ENCODE peak calls at places on chromosome 11, in seven cellular contexts. One of them, this sample, is unnamed.

GRCh38 chr11:33227578-33228261 is 29.5 kb upstream of the HIPK3 start:
- DNase-seq in myocyte: peak; percentile 14
- DNase-seq in GM23248: peak; percentile 65
- DNase-seq in stimulated activated CD8-positive, alpha-beta memory T cell treated with anti-CD3 and anti-CD28 coated beads, Interleukin-4, amount 100 ng/mL, for 48 hours: no peak
- DNase-seq in KBM-7: peak; percentile 53
- DNase-seq in esophagus squamous epithelium: no peak
- DNase-seq in transverse colon: no peak
- DNase-seq in this sample: no peak

GRCh38 chr11:40722179-40722795 is 737.2 kb downstream of the LRRC4C start:
- DNase-seq in myocyte: no peak
- DNase-seq in GM23248: no peak
- DNase-seq in stimulated activated CD8-positive, alpha-beta memory T cell treated with anti-CD3 and anti-CD28 coated beads, Interleukin-4, amount 100 ng/mL, for 48 hours: no peak
- DNase-seq in KBM-7: peak; percentile 3
- DNase-seq in esophagus squamous epithelium: no peak
- DNase-seq in transverse colon: no peak
- DNase-seq in this sample: no peak

GRCh38 chr11:30786392-30787120 is 200.4 kb upstream of the MPPED2 start:
- DNase-seq in myocyte: peak; percentile 49
- DNase-seq in GM23248: peak; percentile 5
- DNase-seq in stimulated activated CD8-positive, alpha-beta memory T cell treated with anti-CD3 and anti-CD28 coated beads, Interleukin-4, amount 100 ng/mL, for 48 hours: no peak
- DNase-seq in KBM-7: no peak
- DNase-seq in esophagus squamous epithelium: no peak
- DNase-seq in transverse colon: no peak
- DNase-seq in this sample: no peak

GRCh38 chr11:65551572-65552398 is 6.4 kb downstream of the LTBP3 start:
- DNase-seq in myocyte: peak; percentile 61
- DNase-seq in GM23248: peak; percentile 41
- DNase-seq in stimulated activated CD8-positive, alpha-beta memory T cell treated with anti-CD3 and anti-CD28 coated beads, Interleukin-4, amount 100 ng/mL, for 48 hours: peak; percentile 77
- DNase-seq in KBM-7: peak; percentile 61
- DNase-seq in esophagus squamous epithelium: no peak
- DNase-seq in transverse colon: peak; percentile 90
- DNase-seq in this sample: no peak

GRCh38 chr11:77244277-77245014 is 57.0 kb downstream of the GDPD4 start:
- DNase-seq in myocyte: peak; percentile 45
- DNase-seq in GM23248: peak; percentile 81
- DNase-seq in stimulated activated CD8-positive, alpha-beta memory T cell treated with anti-CD3 and anti-CD28 coated beads, Interleukin-4, amount 100 ng/mL, for 48 hours: no peak
- DNase-seq in KBM-7: no peak
- DNase-seq in esophagus squamous epithelium: no peak
- DNase-seq in transverse colon: no peak
- DNase-seq in this sample: no peak

GRCh38 chr11:71913716-71914115 is 14.7 kb downstream of the XNDC1N start:
- DNase-seq in myocyte: peak; percentile 47
- DNase-seq in GM23248: peak; percentile 34
- DNase-seq in stimulated activated CD8-positive, alpha-beta memory T cell treated with anti-CD3 and anti-CD28 coated beads, Interleukin-4, amount 100 ng/mL, for 48 hours: no peak
- DNase-seq in KBM-7: no peak
- DNase-seq in esophagus squamous epithelium: no peak
- DNase-seq in transverse colon: no peak
- DNase-seq in this sample: no peak

GRCh38 chr11:130390071-130390758 is 38.2 kb downstream of the ADAMTS8 start:
- DNase-seq in myocyte: peak; percentile 49
- DNase-seq in GM23248: peak; percentile 85
- DNase-seq in stimulated activated CD8-positive, alpha-beta memory T cell treated with anti-CD3 and anti-CD28 coated beads, Interleukin-4, amount 100 ng/mL, for 48 hours: no peak
- DNase-seq in KBM-7: peak; percentile 26
- DNase-seq in esophagus squamous epithelium: no peak
- DNase-seq in transverse colon: no peak
- DNase-seq in this sample: no peak

GRCh38 chr11:107921997-107922396 is 6.3 kb upstream of the RAB39A start:
- DNase-seq in myocyte: no peak
- DNase-seq in GM23248: no peak
- DNase-seq in stimulated activated CD8-positive, alpha-beta memory T cell treated with anti-CD3 and anti-CD28 coated beads, Interleukin-4, amount 100 ng/mL, for 48 hours: no peak
- DNase-seq in KBM-7: no peak
- DNase-seq in esophagus squamous epithelium: no peak
- DNase-seq in transverse colon: no peak
- DNase-seq in this sample: no peak

GRCh38 chr11:14095882-14096281 is 133.4 kb downstream of the SPON1 start:
- DNase-seq in myocyte: no peak
- DNase-seq in GM23248: peak; percentile 63
- DNase-seq in stimulated activated CD8-positive, alpha-beta memory T cell treated with anti-CD3 and anti-CD28 coated beads, Interleukin-4, amount 100 ng/mL, for 48 hours: no peak
- DNase-seq in KBM-7: no peak
- DNase-seq in esophagus squamous epithelium: no peak
- DNase-seq in transverse colon: no peak
- DNase-seq in this sample: no peak

GRCh38 chr11:59137190-59137589 is 5.5 kb upstream of the FAM111A start:
- DNase-seq in myocyte: no peak
- DNase-seq in GM23248: no peak
- DNase-seq in stimulated activated CD8-positive, alpha-beta memory T cell treated with anti-CD3 and anti-CD28 coated beads, Interleukin-4, amount 100 ng/mL, for 48 hours: no peak
- DNase-seq in KBM-7: no peak
- DNase-seq in esophagus squamous epithelium: no peak
- DNase-seq in transverse colon: no peak
- DNase-seq in this sample: no peak

GRCh38 chr11:10397226-10397987 is 57.7 kb upstream of the AMPD3 start:
- DNase-seq in myocyte: peak; percentile 67
- DNase-seq in GM23248: no peak
- DNase-seq in stimulated activated CD8-positive, alpha-beta memory T cell treated with anti-CD3 and anti-CD28 coated beads, Interleukin-4, amount 100 ng/mL, for 48 hours: no peak
- DNase-seq in KBM-7: no peak
- DNase-seq in esophagus squamous epithelium: no peak
- DNase-seq in transverse colon: no peak
- DNase-seq in this sample: no peak

GRCh38 chr11:14894657-14895598 is 2.9 kb upstream of the CYP2R1 start:
- DNase-seq in myocyte: no peak
- DNase-seq in GM23248: peak; percentile 48
- DNase-seq in stimulated activated CD8-positive, alpha-beta memory T cell treated with anti-CD3 and anti-CD28 coated beads, Interleukin-4, amount 100 ng/mL, for 48 hours: no peak
- DNase-seq in KBM-7: peak; percentile 83
- DNase-seq in esophagus squamous epithelium: no peak
- DNase-seq in transverse colon: peak; percentile 38
- DNase-seq in this sample: peak; percentile 46

GRCh38 chr11:32297629-32298028 is 137.7 kb downstream of the WT1 start:
- DNase-seq in myocyte: peak; percentile 49
- DNase-seq in GM23248: peak; percentile 67
- DNase-seq in stimulated activated CD8-positive, alpha-beta memory T cell treated with anti-CD3 and anti-CD28 coated beads, Interleukin-4, amount 100 ng/mL, for 48 hours: no peak
- DNase-seq in KBM-7: peak; percentile 53
- DNase-seq in esophagus squamous epithelium: no peak
- DNase-seq in transverse colon: no peak
- DNase-seq in this sample: no peak

GRCh38 chr11:118109231-118109630 is 22.5 kb upstream of the SMIM35 start:
- DNase-seq in myocyte: no peak
- DNase-seq in GM23248: peak; percentile 58
- DNase-seq in stimulated activated CD8-positive, alpha-beta memory T cell treated with anti-CD3 and anti-CD28 coated beads, Interleukin-4, amount 100 ng/mL, for 48 hours: no peak
- DNase-seq in KBM-7: no peak
- DNase-seq in esophagus squamous epithelium: no peak
- DNase-seq in transverse colon: no peak
- DNase-seq in this sample: no peak

GRCh38 chr11:81725691-81726090 is 1008.0 kb downstream of the FAM181B start:
- DNase-seq in myocyte: no peak
- DNase-seq in GM23248: peak; percentile 5
- DNase-seq in stimulated activated CD8-positive, alpha-beta memory T cell treated with anti-CD3 and anti-CD28 coated beads, Interleukin-4, amount 100 ng/mL, for 48 hours: no peak
- DNase-seq in KBM-7: no peak
- DNase-seq in esophagus squamous epithelium: no peak
- DNase-seq in transverse colon: no peak
- DNase-seq in this sample: no peak

GRCh38 chr11:131998020-131998419 is 627.6 kb downstream of the NTM start:
- DNase-seq in myocyte: no peak
- DNase-seq in GM23248: no peak
- DNase-seq in stimulated activated CD8-positive, alpha-beta memory T cell treated with anti-CD3 and anti-CD28 coated beads, Interleukin-4, amount 100 ng/mL, for 48 hours: no peak
- DNase-seq in KBM-7: no peak
- DNase-seq in esophagus squamous epithelium: no peak
- DNase-seq in transverse colon: peak; percentile 20
- DNase-seq in this sample: no peak

GRCh38 chr11:45021001-45021400 is 70.3 kb upstream of the TP53I11 start:
- DNase-seq in myocyte: no peak
- DNase-seq in GM23248: no peak
- DNase-seq in stimulated activated CD8-positive, alpha-beta memory T cell treated with anti-CD3 and anti-CD28 coated beads, Interleukin-4, amount 100 ng/mL, for 48 hours: no peak
- DNase-seq in KBM-7: peak; percentile 16
- DNase-seq in esophagus squamous epithelium: no peak
- DNase-seq in transverse colon: no peak
- DNase-seq in this sample: no peak

GRCh38 chr11:41018224-41018623 is 441.2 kb downstream of the LRRC4C start:
- DNase-seq in myocyte: no peak
- DNase-seq in GM23248: no peak
- DNase-seq in stimulated activated CD8-positive, alpha-beta memory T cell treated with anti-CD3 and anti-CD28 coated beads, Interleukin-4, amount 100 ng/mL, for 48 hours: no peak
- DNase-seq in KBM-7: no peak
- DNase-seq in esophagus squamous epithelium: no peak
- DNase-seq in transverse colon: no peak
- DNase-seq in this sample: no peak

GRCh38 chr11:97883086-97883485 is 1137.7 kb upstream of the CNTN5 start:
- DNase-seq in myocyte: no peak
- DNase-seq in GM23248: no peak
- DNase-seq in stimulated activated CD8-positive, alpha-beta memory T cell treated with anti-CD3 and anti-CD28 coated beads, Interleukin-4, amount 100 ng/mL, for 48 hours: no peak
- DNase-seq in KBM-7: no peak
- DNase-seq in esophagus squamous epithelium: no peak
- DNase-seq in transverse colon: no peak
- DNase-seq in this sample: no peak

GRCh38 chr11:69374110-69374981 is 80.4 kb downstream of the MYEOV start:
- DNase-seq in myocyte: no peak
- DNase-seq in GM23248: no peak
- DNase-seq in stimulated activated CD8-positive, alpha-beta memory T cell treated with anti-CD3 and anti-CD28 coated beads, Interleukin-4, amount 100 ng/mL, for 48 hours: no peak
- DNase-seq in KBM-7: no peak
- DNase-seq in esophagus squamous epithelium: no peak
- DNase-seq in transverse colon: peak; percentile 73
- DNase-seq in this sample: no peak

GRCh38 chr11:6799402-6799801 is at the start of gene OR6A2:
- DNase-seq in myocyte: no peak
- DNase-seq in GM23248: peak; percentile 70
- DNase-seq in stimulated activated CD8-positive, alpha-beta memory T cell treated with anti-CD3 and anti-CD28 coated beads, Interleukin-4, amount 100 ng/mL, for 48 hours: no peak
- DNase-seq in KBM-7: no peak
- DNase-seq in esophagus squamous epithelium: no peak
- DNase-seq in transverse colon: no peak
- DNase-seq in this sample: no peak

GRCh38 chr11:70763606-70764005 is 365.3 kb downstream of the CTTN start:
- DNase-seq in myocyte: peak; percentile 47
- DNase-seq in GM23248: peak; percentile 48
- DNase-seq in stimulated activated CD8-positive, alpha-beta memory T cell treated with anti-CD3 and anti-CD28 coated beads, Interleukin-4, amount 100 ng/mL, for 48 hours: no peak
- DNase-seq in KBM-7: no peak
- DNase-seq in esophagus squamous epithelium: no peak
- DNase-seq in transverse colon: no peak
- DNase-seq in this sample: no peak

GRCh38 chr11:60720460-60720859 is 4.1 kb upstream of the MS4A18 start:
- DNase-seq in myocyte: no peak
- DNase-seq in GM23248: no peak
- DNase-seq in stimulated activated CD8-positive, alpha-beta memory T cell treated with anti-CD3 and anti-CD28 coated beads, Interleukin-4, amount 100 ng/mL, for 48 hours: no peak
- DNase-seq in KBM-7: no peak
- DNase-seq in esophagus squamous epithelium: no peak
- DNase-seq in transverse colon: no peak
- DNase-seq in this sample: no peak

GRCh38 chr11:61698173-61698965 is 18.2 kb downstream of the DAGLA start:
- DNase-seq in myocyte: no peak
- DNase-seq in GM23248: no peak
- DNase-seq in stimulated activated CD8-positive, alpha-beta memory T cell treated with anti-CD3 and anti-CD28 coated beads, Interleukin-4, amount 100 ng/mL, for 48 hours: no peak
- DNase-seq in KBM-7: peak; percentile 79
- DNase-seq in esophagus squamous epithelium: no peak
- DNase-seq in transverse colon: no peak
- DNase-seq in this sample: no peak

GRCh38 chr11:68751331-68751856 is at the start of gene TESMIN:
- DNase-seq in myocyte: no peak
- DNase-seq in GM23248: peak; percentile 85
- DNase-seq in stimulated activated CD8-positive, alpha-beta memory T cell treated with anti-CD3 and anti-CD28 coated beads, Interleukin-4, amount 100 ng/mL, for 48 hours: peak; percentile 97
- DNase-seq in KBM-7: peak; percentile 71
- DNase-seq in esophagus squamous epithelium: peak; percentile 35
- DNase-seq in transverse colon: peak; percentile 97
- DNase-seq in this sample: peak; percentile 88

GRCh38 chr11:124841186-124841585 is 24.0 kb upstream of the ROBO3 start:
- DNase-seq in myocyte: no peak
- DNase-seq in GM23248: peak; percentile 38
- DNase-seq in stimulated activated CD8-positive, alpha-beta memory T cell treated with anti-CD3 and anti-CD28 coated beads, Interleukin-4, amount 100 ng/mL, for 48 hours: no peak
- DNase-seq in KBM-7: no peak
- DNase-seq in esophagus squamous epithelium: no peak
- DNase-seq in transverse colon: no peak
- DNase-seq in this sample: no peak

GRCh38 chr11:101336155-101336554 is 206.5 kb upstream of the PGR start:
- DNase-seq in myocyte: peak; percentile 28
- DNase-seq in GM23248: no peak
- DNase-seq in stimulated activated CD8-positive, alpha-beta memory T cell treated with anti-CD3 and anti-CD28 coated beads, Interleukin-4, amount 100 ng/mL, for 48 hours: no peak
- DNase-seq in KBM-7: no peak
- DNase-seq in esophagus squamous epithelium: no peak
- DNase-seq in transverse colon: no peak
- DNase-seq in this sample: no peak

GRCh38 chr11:86593833-86594232 is 78.6 kb downstream of the ME3 start:
- DNase-seq in myocyte: no peak
- DNase-seq in GM23248: peak; percentile 11
- DNase-seq in stimulated activated CD8-positive, alpha-beta memory T cell treated with anti-CD3 and anti-CD28 coated beads, Interleukin-4, amount 100 ng/mL, for 48 hours: no peak
- DNase-seq in KBM-7: no peak
- DNase-seq in esophagus squamous epithelium: no peak
- DNase-seq in transverse colon: no peak
- DNase-seq in this sample: no peak

GRCh38 chr11:12324585-12324984 is 52.8 kb upstream of the PARVA start:
- DNase-seq in myocyte: no peak
- DNase-seq in GM23248: no peak
- DNase-seq in stimulated activated CD8-positive, alpha-beta memory T cell treated with anti-CD3 and anti-CD28 coated beads, Interleukin-4, amount 100 ng/mL, for 48 hours: no peak
- DNase-seq in KBM-7: no peak
- DNase-seq in esophagus squamous epithelium: no peak
- DNase-seq in transverse colon: no peak
- DNase-seq in this sample: no peak

GRCh38 chr11:8382436-8383053 is 118.9 kb upstream of the LMO1 start:
- DNase-seq in myocyte: peak; percentile 35
- DNase-seq in GM23248: peak; percentile 77
- DNase-seq in stimulated activated CD8-positive, alpha-beta memory T cell treated with anti-CD3 and anti-CD28 coated beads, Interleukin-4, amount 100 ng/mL, for 48 hours: no peak
- DNase-seq in KBM-7: no peak
- DNase-seq in esophagus squamous epithelium: no peak
- DNase-seq in transverse colon: no peak
- DNase-seq in this sample: no peak